ENCODE peak calls at places on chromosome 13, in seven cellular contexts. D, H, C, J, A, F and N are unnamed samples.

GRCh38 chr13:30851697-30852096 is 54.4 kb upstream of the MEDAG start:
- DNase-seq in A (no peak), C (no peak), D (no peak), J (no peak), F (no peak), H (no peak), N (no peak)

GRCh38 chr13:85286081-85286480 is 513.1 kb downstream of the SLITRK6 start:
- DNase-seq in A (no peak), F (no peak), J (no peak), C (no peak), H (no peak), D (no peak), N (peak)

GRCh38 chr13:107348931-107349330 is 781.0 kb upstream of the ARGLU1 start:
- DNase-seq in H (no peak), C (no peak), J (peak), A (no peak), D (no peak), F (no peak), N (peak)

GRCh38 chr13:105116966-105117365 is 1418.5 kb downstream of the EFNB2 start:
- DNase-seq in J (no peak), F (no peak), A (no peak), H (no peak), C (no peak), D (no peak), N (no peak)

GRCh38 chr13:112962396-112962795 is 6.6 kb upstream of the MCF2L start:
- DNase-seq in H (no peak), D (no peak), C (no peak), F (no peak), J (no peak), A (no peak), N (no peak)

GRCh38 chr13:71213252-71213821 is 653.7 kb downstream of the DACH1 start:
- DNase-seq in H (no peak), D (no peak), J (no peak), F (no peak), C (no peak), A (no peak), N (no peak)

GRCh38 chr13:40384976-40385857 is 281.2 kb downstream of the FOXO1 start:
- DNase-seq in D (no peak), C (no peak), A (no peak), J (peak), F (no peak), H (no peak), N (no peak)

GRCh38 chr13:39506559-39507390 is 96.2 kb downstream of the LHFPL6 start:
- DNase-seq in A (no peak), H (no peak), J (no peak), D (no peak), C (no peak), F (no peak), N (peak)

GRCh38 chr13:20684535-20684934 is 19.0 kb upstream of the IL17D start:
- DNase-seq in A (no peak), C (no peak), F (no peak), D (no peak), J (peak), H (no peak), N (no peak)

GRCh38 chr13:46553886-46554855 is 1.2 kb downstream of the LRCH1 start:
- DNase-seq in C (peak), A (peak), D (peak), J (peak), H (peak), F (peak), N (peak)